ENCODE peak calls at places on chromosomes 4 and X, in six cellular contexts. L is GM12878, E is stomach, Z is HepG2, P is A549, M is H1. T is an unnamed sample.

GRCh38 chrX:119606508-119607389 is 525 bp upstream of the NKRF start:
- DNase-seq in E (no peak), Z (no peak), P (no peak), M (no peak), L (no peak), T (no peak)

GRCh38 chr4:102751964-102752363 is 8.8 kb downstream of the MANBA start:
- DNase-seq in L (no peak), P (no peak), Z (no peak), M (no peak), E (no peak), T (no peak)

GRCh38 chrX:154775611-154776349 is 13.1 kb downstream of the DKC1 start:
- DNase-seq in M (no peak), E (no peak), Z (no peak), P (no peak), L (no peak), T (no peak)

GRCh38 chr4:138843611-138844010 is 172.0 kb upstream of the NOCT start:
- DNase-seq in Z (no peak), E (no peak), M (no peak), L (no peak), P (no peak), T (no peak)

GRCh38 chr4:123462007-123462406 is 65.4 kb downstream of the SPRY1 start:
- DNase-seq in M (no peak), Z (peak), L (no peak), P (no peak), E (no peak), T (no peak)

GRCh38 chr4:10333942-10334341 is 123.3 kb downstream of the ZNF518B start:
- DNase-seq in E (no peak), L (no peak), M (peak), Z (no peak), P (no peak), T (no peak)

GRCh38 chr4:55312491-55313101 is 33.4 kb upstream of the SRD5A3 start:
- DNase-seq in Z (peak), L (no peak), E (peak), M (peak), P (no peak), T (no peak)

GRCh38 chr4:6472387-6473263 is at the start of gene PPP2R2C:
- DNase-seq in Z (no peak), M (peak), P (peak), E (no peak), L (no peak), T (no peak)

GRCh38 chrX:29447867-29448266 is 767.5 kb upstream of the MAGEB2 start:
- DNase-seq in M (no peak), E (no peak), P (no peak), L (no peak), Z (no peak), T (no peak)

GRCh38 chr4:150385606-150386005 is 196.3 kb upstream of the MAB21L2 start:
- DNase-seq in P (no peak), M (no peak), L (no peak), E (no peak), Z (no peak), T (no peak)

GRCh38 chrX:45527834-45528233 is 327.2 kb upstream of the DIPK2B start:
- DNase-seq in M (no peak), E (no peak), Z (no peak), L (no peak), P (no peak), T (no peak)

GRCh38 chrX:54950730-54951375 is 30.2 kb downstream of the TRO start:
- DNase-seq in P (no peak), E (no peak), L (no peak), M (no peak), Z (no peak), T (no peak)

GRCh38 chrX:44431206-44431605 is 87.7 kb upstream of the EFHC2 start:
- DNase-seq in L (no peak), M (no peak), P (peak), Z (peak), E (no peak), T (no peak)

GRCh38 chr4:77110707-77111106 is 34.9 kb upstream of the CCNI start:
- DNase-seq in L (no peak), M (no peak), E (no peak), P (no peak), Z (no peak), T (no peak)

GRCh38 chr4:2389691-2390090 is 28.8 kb downstream of the ZFYVE28 start:
- DNase-seq in M (no peak), Z (no peak), P (no peak), E (no peak), L (no peak), T (no peak)

GRCh38 chr4:3320361-3321023 is 27.7 kb downstream of the RGS12 start:
- DNase-seq in P (no peak), L (no peak), E (peak), M (no peak), Z (no peak), T (no peak)

GRCh38 chr4:25813705-25814104 is 49.1 kb downstream of the SEL1L3 start:
- DNase-seq in M (no peak), E (no peak), P (peak), Z (peak), L (no peak), T (no peak)

GRCh38 chr4:71029504-71029903 is 36.1 kb downstream of the DCK start:
- DNase-seq in P (no peak), L (no peak), M (no peak), E (no peak), Z (no peak), T (no peak)

GRCh38 chr4:185066179-185066578 is 47.9 kb downstream of the HELT start:
- DNase-seq in Z (no peak), L (no peak), M (no peak), E (no peak), P (no peak), T (no peak)

GRCh38 chrX:71458866-71459265 is 74.0 kb upstream of the OGT start:
- DNase-seq in E (no peak), L (no peak), P (no peak), M (no peak), Z (no peak), T (no peak)

GRCh38 chr4:104493071-104493831 is 1.4 kb downstream of the CXXC4 start:
- DNase-seq in E (no peak), P (no peak), L (no peak), Z (no peak), M (no peak), T (no peak)

GRCh38 chr4:16783119-16783518 is 115.3 kb downstream of the LDB2 start:
- DNase-seq in Z (no peak), M (no peak), L (no peak), E (no peak), P (no peak), T (no peak)

GRCh38 chr4:16775411-16776154 is 122.9 kb downstream of the LDB2 start:
- DNase-seq in M (no peak), P (no peak), E (no peak), L (no peak), Z (no peak), T (no peak)

GRCh38 chr4:16777726-16778125 is 120.7 kb downstream of the LDB2 start:
- DNase-seq in L (no peak), P (no peak), E (no peak), M (no peak), Z (no peak), T (no peak)

DNA sequence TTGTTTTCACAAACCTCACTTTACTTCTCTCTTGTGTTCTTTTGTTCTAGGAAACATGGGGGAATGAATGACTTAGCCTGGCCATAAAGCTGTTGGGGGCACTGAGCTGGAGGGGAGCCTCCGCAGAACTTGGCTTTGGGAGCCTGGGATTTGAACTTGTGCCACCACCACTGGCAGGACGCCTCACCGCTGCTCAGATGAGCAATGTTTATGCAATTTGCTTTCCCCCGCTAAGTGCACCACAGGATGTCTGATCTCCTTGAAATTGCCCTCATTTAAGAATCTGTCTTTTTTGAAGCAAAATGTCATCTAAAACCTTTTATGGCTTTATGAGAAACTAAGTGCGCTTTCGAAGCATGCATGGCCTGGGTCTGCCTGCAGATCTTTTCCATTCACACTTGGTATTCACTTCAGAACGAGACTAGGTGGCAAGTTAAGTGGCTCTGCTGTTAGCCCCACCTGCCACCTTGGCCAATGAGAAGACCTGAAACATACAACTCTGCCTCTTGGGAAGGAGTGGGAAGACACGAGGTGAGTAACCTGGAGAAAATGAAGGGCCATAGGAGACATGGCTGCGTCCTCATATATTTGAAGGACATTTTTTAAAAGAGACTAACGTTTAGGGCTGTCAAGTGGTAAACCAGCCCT is 119.3 kb downstream of the LDB2 start:
- DNase-seq in M (no peak), P (no peak), L (no peak), Z (no peak), E (no peak), T (no peak)
- TF ChIP-seq EP300 in M (no peak), P (no peak), L (no peak), Z (no peak), E (no peak), T (no peak)

DNA sequence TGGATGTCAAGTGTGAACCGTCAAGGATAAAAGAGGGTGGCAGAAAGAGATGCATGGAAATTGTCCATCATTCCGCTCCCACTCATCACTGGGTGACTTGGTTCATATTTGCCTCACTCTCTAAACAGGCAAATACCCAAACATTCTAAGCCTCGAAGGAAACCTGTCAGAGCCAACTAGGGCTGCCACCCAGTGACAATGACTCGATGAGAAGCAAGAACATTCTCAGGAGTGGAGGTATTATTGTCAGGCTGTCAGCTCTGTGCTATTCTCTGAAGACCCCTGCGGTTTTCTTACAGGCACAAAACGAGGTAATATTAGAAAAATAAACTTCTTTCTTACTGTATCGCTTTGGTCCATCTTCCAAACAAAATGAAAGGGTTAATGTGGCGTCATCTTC is 139.6 kb downstream of the LDB2 start:
- DNase-seq in L (no peak), M (no peak), P (no peak), E (no peak), Z (no peak), T (no peak)
- TF ChIP-seq EP300 in L (no peak), M (no peak), P (no peak), E (no peak), Z (no peak), T (no peak)

DNA sequence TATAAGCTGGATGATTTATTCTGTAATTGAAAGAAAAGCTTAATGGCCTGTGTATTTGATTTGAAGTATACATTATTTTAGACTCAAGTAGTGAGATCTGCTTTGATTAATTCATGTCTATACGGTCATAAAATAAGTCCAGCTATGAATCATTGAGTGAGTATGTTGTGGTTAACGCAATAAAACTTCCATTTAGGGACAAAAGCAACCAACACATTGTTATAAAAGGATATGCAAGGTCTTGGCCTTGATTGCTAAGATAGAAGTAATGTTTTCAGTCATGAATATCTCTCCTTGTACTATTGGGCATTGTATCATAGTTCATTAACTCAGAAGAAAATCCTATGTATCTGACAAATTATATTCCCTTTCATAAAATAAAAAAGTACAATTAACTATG is 162.1 kb downstream of the EPHA5 start:
- DNase-seq in M (no peak), P (no peak), Z (no peak), E (no peak), L (no peak), T (no peak)
- TF ChIP-seq EP300 in M (no peak), P (no peak), Z (no peak), E (no peak), L (no peak), T (no peak)

GRCh38 chrX:139842326-139843175 is 90.3 kb downstream of the ATP11C start:
- DNase-seq in Z (no peak), M (no peak), L (no peak), E (no peak), P (no peak), T (no peak)

GRCh38 chrX:139844884-139845283 is 88.0 kb downstream of the ATP11C start:
- DNase-seq in P (no peak), E (no peak), Z (no peak), L (no peak), M (no peak), T (no peak)

DNA sequence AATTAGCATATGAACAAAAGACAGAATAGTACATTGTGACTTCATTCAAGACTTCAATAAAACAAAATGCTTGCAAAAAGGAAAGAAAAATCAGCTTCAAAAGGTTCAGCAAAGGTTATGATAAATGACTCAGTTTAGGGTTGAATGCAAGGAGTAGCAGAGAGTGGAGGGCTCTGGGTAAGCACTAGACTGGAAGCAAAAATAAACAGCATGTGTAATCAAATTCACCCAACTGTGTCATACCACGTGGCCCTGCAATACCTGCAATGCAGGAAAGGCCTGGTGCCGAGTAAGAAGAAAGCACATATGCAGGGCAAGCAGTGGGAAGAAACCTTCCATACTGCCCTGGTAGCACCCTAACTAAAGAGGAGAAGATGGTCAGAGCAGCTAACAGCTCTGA is 88.7 kb downstream of the ATP11C start:
- DNase-seq in P (no peak), L (no peak), M (no peak), E (no peak), Z (no peak), T (no peak)
- TF ChIP-seq EP300 in P (no peak), L (no peak), M (no peak), E (no peak), Z (no peak), T (no peak)

DNA sequence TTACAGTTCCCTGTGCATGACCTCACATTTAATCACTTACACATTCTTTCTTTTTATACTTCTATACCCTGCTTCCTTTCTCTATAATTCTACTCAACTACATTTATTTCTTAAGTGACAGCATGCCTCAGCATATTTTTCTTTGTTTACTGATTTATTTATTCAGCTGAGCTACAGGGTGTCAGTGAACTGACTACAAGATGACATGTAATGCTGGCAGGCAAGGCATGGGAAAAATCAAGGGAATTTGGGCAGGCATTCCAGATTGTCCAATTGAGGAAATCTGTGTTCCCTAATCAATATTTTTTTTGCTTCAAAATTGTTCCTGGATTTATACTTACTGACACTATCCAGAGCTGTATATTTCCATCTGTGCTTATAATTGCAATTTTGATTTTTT is 875.5 kb downstream of the C4orf33 start:
- DNase-seq in M (no peak), E (no peak), L (no peak), P (no peak), Z (no peak), T (no peak)
- TF ChIP-seq EP300 in M (no peak), E (no peak), L (no peak), P (no peak), Z (no peak), T (no peak)

GRCh38 chr4:17709760-17710068 is 71.7 kb downstream of the FAM184B start:
- DNase-seq in L (no peak), M (no peak), Z (no peak), E (no peak), P (no peak), T (no peak)

GRCh38 chr4:17717301-17717700 is 64.1 kb downstream of the FAM184B start:
- DNase-seq in E (no peak), M (no peak), L (no peak), P (no peak), Z (no peak), T (no peak)

GRCh38 chr4:17712166-17712565 is 69.3 kb downstream of the FAM184B start:
- DNase-seq in P (no peak), Z (no peak), L (no peak), E (no peak), M (peak), T (no peak)

GRCh38 chr4:17708992-17709759 is 72.2 kb downstream of the FAM184B start:
- DNase-seq in M (peak), Z (no peak), P (no peak), L (no peak), E (no peak), T (peak)

GRCh38 chr4:17713779-17714178 is 67.6 kb downstream of the FAM184B start:
- DNase-seq in P (no peak), L (no peak), Z (no peak), E (no peak), M (peak), T (no peak)
- TF ChIP-seq EP300 in P (no peak), L (no peak), Z (no peak), E (no peak), M (no peak), T (no peak)

GRCh38 chr4:7929530-7929951 is 10.1 kb downstream of the AFAP1 start:
- DNase-seq in Z (no peak), E (peak), L (no peak), M (no peak), P (no peak), T (no peak)
- TF ChIP-seq EP300 in Z (no peak), E (no peak), L (no peak), M (peak), P (no peak), T (no peak)

GRCh38 chr4:186607490-186607889 is 52.1 kb upstream of the MTNR1A start:
- DNase-seq in M (no peak), L (no peak), P (no peak), E (no peak), Z (no peak), T (no peak)
- TF ChIP-seq EP300 in M (no peak), L (no peak), P (no peak), E (no peak), Z (no peak), T (no peak)